ENCODE peak calls at places on chromosomes 13 and 19, in four cellular contexts. Y is testis, H is ascending aorta, X is psoas muscle. W is an unnamed sample. For H3K4me1, the result is how much of the 10 kb centered on the place peaks cover.

GRCh38 chr19:21604941-21605548 is 99.6 kb downstream of the ZNF429 start:
- DNase-seq in Y (no peak), H (no peak), X (no peak), W (no peak)

GRCh38 chr19:49200238-49200862 is 42.8 kb downstream of the TRPM4 start:
- DNase-seq in X (no peak), H (no peak), Y (peak), W (no peak)

GRCh38 chr19:14544047-14544446 is 14.7 kb downstream of the TECR start:
- DNase-seq in H (no peak), X (no peak), Y (no peak), W (no peak)

GRCh38 chr19:37905936-37906867 is at the start of gene WDR87:
- DNase-seq in X (peak), H (no peak), Y (no peak), W (peak)

GRCh38 chr13:91351123-91351522 is 3.6 kb downstream of the MIR17HG start:
- DNase-seq in X (no peak), H (no peak), Y (no peak), W (no peak)

GRCh38 chr19:29966594-29967249 is 24.7 kb downstream of the URI1 start:
- DNase-seq in X (no peak), H (no peak), Y (no peak), W (no peak)

GRCh38 chr19:38543286-38543806 is 74.4 kb downstream of the MAP4K1 start:
- DNase-seq in Y (no peak), X (no peak), H (no peak), W (no peak)

GRCh38 chr19:15118789-15119494 is 11.7 kb downstream of the SYDE1 start:
- DNase-seq in Y (no peak), H (no peak), X (no peak), W (no peak)

GRCh38 chr13:79990048-79990447 is 350.9 kb downstream of the SPRY2 start:
- DNase-seq in Y (no peak), H (no peak), X (no peak), W (no peak)

GRCh38 chr19:39696418-39696817 is 7.9 kb upstream of the LGALS14 start:
- DNase-seq in Y (no peak), X (no peak), H (no peak), W (no peak)

GRCh38 chr13:105627270-105627669 is 908.2 kb downstream of the EFNB2 start:
- DNase-seq in Y (no peak), X (no peak), H (no peak), W (no peak)

GRCh38 chr19:14558370-14559066 is 13.3 kb downstream of the NDUFB7 start:
- DNase-seq in H (no peak), X (peak), Y (no peak), W (no peak)

GRCh38 chr19:6108721-6109633 is 1.3 kb downstream of the RFX2 start:
- DNase-seq in Y (peak), H (no peak), X (peak), W (peak)

GRCh38 chr13:25352230-25352629 is 19.5 kb upstream of the ATP8A2 start:
- DNase-seq in Y (no peak), X (no peak), H (no peak), W (no peak)

GRCh38 chr13:101996906-101997408 is 404.9 kb downstream of the FGF14 start:
- DNase-seq in X (no peak), Y (no peak), H (no peak), W (no peak)

GRCh38 chr19:16737909-16738308 is 18.3 kb downstream of the NWD1 start:
- DNase-seq in Y (no peak), X (no peak), H (no peak), W (no peak)

GRCh38 chr13:48680756-48681392 is 27.1 kb downstream of the CYSLTR2 start:
- DNase-seq in Y (no peak), X (no peak), H (no peak), W (no peak)

GRCh38 chr13:51765142-51765515 is 38.8 kb downstream of the DHRS12 start:
- DNase-seq in Y (no peak), X (no peak), H (no peak), W (no peak)

GRCh38 chr19:7602240-7602934 is 6.7 kb downstream of the CAMSAP3 start:
- DNase-seq in Y (peak), H (no peak), X (no peak), W (no peak)

GRCh38 chr13:38686635-38687245 is at the start of gene FREM2:
- DNase-seq in Y (peak), H (no peak), X (peak), W (no peak)

GRCh38 chr13:31880849-31881494 is 141.6 kb downstream of the RXFP2 start:
- DNase-seq in H (no peak), X (no peak), Y (no peak), W (no peak)

GRCh38 chr19:2627855-2628254 is 74.6 kb downstream of the GNG7 start:
- DNase-seq in H (no peak), Y (no peak), X (no peak), W (no peak)

GRCh38 chr19:2625434-2625833 is 77.1 kb downstream of the GNG7 start:
- DNase-seq in H (no peak), X (peak), Y (no peak), W (peak)

GRCh38 chr19:2627319-2627829 is 75.1 kb downstream of the GNG7 start:
- DNase-seq in H (peak), Y (peak), X (peak), W (peak)

GRCh38 chr19:2624537-2625091 is 77.9 kb downstream of the GNG7 start:
- DNase-seq in X (peak), Y (peak), H (no peak), W (peak)

DNA sequence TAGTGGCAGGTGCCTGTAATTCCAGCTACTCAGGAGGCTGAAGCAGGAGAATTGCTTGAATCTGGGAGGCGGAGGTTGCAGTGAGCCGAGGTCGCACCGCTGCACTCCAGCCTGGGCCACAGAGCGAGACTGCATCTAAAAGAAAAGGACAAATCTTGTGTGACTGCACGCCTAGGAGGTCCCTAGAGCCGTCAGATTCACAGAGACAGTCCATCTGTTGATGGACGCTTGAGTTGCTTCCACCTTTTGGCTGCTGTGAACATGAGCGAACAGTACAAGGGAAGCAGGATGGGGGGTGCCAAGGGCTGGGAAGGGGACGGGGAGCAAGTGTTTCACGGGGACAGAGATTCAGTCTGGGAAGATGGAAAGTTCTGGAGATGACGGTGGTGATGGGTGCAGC is 78.8 kb downstream of the GNG7 start:
- DNase-seq in Y (no peak), X (no peak), H (no peak), W (no peak)
- H3K4me1 ChIP-seq in Y (under half), X (under half), H (under half), W (half or more)

GRCh38 chr19:41219924-41220567 is 1.0 kb downstream of the AXL start:
- DNase-seq in X (peak), Y (peak), H (no peak), W (no peak)

GRCh38 chr19:41222240-41222639 is 3.2 kb downstream of the AXL start:
- DNase-seq in Y (peak), H (no peak), X (no peak), W (no peak)

GRCh38 chr19:41223431-41224234 is 4.6 kb downstream of the AXL start:
- DNase-seq in H (no peak), Y (no peak), X (peak), W (no peak)

GRCh38 chr19:41218615-41219507 is at the start of gene AXL:
- DNase-seq in H (peak), X (peak), Y (peak), W (no peak)

GRCh38 chr19:41221514-41222205 is 2.6 kb downstream of the AXL start:
- DNase-seq in X (no peak), H (no peak), Y (no peak), W (no peak)
- H3K4me3 ChIP-seq in X (no peak), H (peak), Y (no peak), W (no peak)

GRCh38 chr19:1503089-1503924 is 9.5 kb downstream of the ADAMTSL5 start:
- DNase-seq in X (peak), Y (peak), H (no peak), W (no peak)
- H3K4me1 ChIP-seq in X (under half), Y (under half), H (under half), W (under half)

GRCh38 chr19:1872807-1873523 is 9.6 kb upstream of the KLF16 start:
- DNase-seq in Y (no peak), X (no peak), H (no peak), W (peak)
- H3K4me3 ChIP-seq in Y (no peak), X (peak), H (peak), W (peak)

GRCh38 chr13:95060120-95060519 is 241.1 kb downstream of the ABCC4 start:
- DNase-seq in Y (no peak), X (no peak), H (no peak), W (no peak)
- H3K4me1 ChIP-seq in Y (under half), X (under half), H (under half), W (under half)

GRCh38 chr19:36081894-36082293 is 27.2 kb downstream of the WDR62 start:
- DNase-seq in Y (no peak), X (no peak), H (no peak), W (no peak)

GRCh38 chr19:36084231-36085009 is 26.5 kb upstream of the OVOL3 start:
- DNase-seq in H (no peak), Y (no peak), X (no peak), W (no peak)

GRCh38 chr19:36082916-36083315 is 28.0 kb upstream of the OVOL3 start:
- DNase-seq in Y (no peak), X (no peak), H (no peak), W (no peak)

GRCh38 chr19:36089847-36090246 is 21.1 kb upstream of the OVOL3 start:
- DNase-seq in H (no peak), Y (no peak), X (no peak), W (no peak)

DNA sequence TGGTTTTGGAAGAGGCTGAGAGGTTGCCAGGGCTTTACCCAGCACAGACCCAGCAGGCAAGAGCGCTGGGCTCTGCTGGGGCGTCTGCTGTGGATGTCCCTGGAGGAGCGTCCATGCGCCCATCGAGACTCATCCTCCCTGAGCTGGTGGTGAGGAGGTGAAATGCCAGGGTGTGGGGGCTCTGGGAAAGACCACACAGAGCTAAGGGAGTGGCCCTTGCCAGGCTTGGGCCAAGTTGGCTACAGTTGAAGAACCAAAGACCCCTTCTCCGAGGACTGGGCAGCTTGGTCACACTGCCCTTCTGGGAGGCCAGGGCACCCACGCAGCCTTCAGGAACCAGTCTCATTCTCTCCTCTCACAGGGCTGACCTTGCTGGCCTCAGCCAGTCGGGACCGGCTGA is 24.6 kb upstream of the OVOL3 start:
- DNase-seq in H (no peak), Y (no peak), X (no peak), W (no peak)
- H3K4me3 ChIP-seq in H (no peak), Y (no peak), X (no peak), W (no peak)

GRCh38 chr13:42454749-42455148 is 119.2 kb upstream of the TNFSF11 start:
- DNase-seq in X (no peak), Y (no peak), H (no peak), W (no peak)

GRCh38 chr13:42458193-42458592 is 115.8 kb upstream of the TNFSF11 start:
- DNase-seq in H (no peak), Y (no peak), X (no peak), W (no peak)

DNA sequence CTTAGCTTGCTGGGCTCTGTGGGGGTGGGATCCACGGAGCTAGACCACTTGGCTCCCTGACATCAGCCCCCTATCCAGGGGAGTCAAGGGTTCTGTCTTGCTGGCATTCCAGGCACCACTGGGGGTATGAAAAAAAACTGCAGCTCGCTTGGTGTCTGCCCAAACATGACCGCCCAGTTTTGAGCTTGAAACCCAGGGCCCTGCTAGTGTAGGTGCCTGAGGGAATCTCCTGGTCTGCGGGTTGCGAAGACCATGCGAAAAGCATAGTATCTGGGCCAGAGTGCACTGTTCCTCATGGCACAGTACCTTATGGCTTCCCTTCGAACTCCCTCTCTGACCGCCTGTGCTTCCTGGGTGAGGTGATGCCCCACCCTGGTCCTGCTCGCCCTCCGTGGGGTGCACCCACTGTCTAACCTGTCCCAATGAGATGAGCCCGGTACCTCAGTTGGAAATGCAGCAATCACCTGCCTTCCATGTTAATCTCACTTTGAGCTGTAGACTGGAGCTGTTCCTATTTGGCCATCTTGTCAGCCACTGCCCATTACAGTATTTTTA is 120.8 kb upstream of the TNFSF11 start:
- DNase-seq in H (no peak), Y (no peak), X (no peak), W (peak)
- H3K4me1 ChIP-seq in H (under half), Y (under half), X (under half), W (under half)

GRCh38 chr13:59464926-59465325 is 698.8 kb downstream of the DIAPH3 start:
- DNase-seq in Y (no peak), X (no peak), H (no peak), W (no peak)
- H3K4me3 ChIP-seq in Y (no peak), X (no peak), H (no peak), W (no peak)

W was measured in spleen.